ENCODE peak calls at places on chromosome 22, in six cellular contexts. B, J, W, C, R and U are unnamed samples.

GRCh38 chr22:29635734-29636357 is 32.4 kb downstream of the NF2 start:
- DNase-seq in B (peak), J (peak), W (no peak), C (peak), R (no peak), U (peak)

GRCh38 chr22:26718905-26719304 is 61.5 kb downstream of the MIAT start:
- DNase-seq in B (no peak), J (peak), W (no peak), C (peak), R (peak), U (no peak)

GRCh38 chr22:33639588-33640254 is 280.6 kb downstream of the LARGE1 start:
- DNase-seq in B (no peak), J (no peak), W (no peak), C (no peak), R (no peak), U (no peak)

GRCh38 chr22:47835726-47836125 is 1073.3 kb downstream of the TBC1D22A start:
- DNase-seq in B (no peak), J (peak), W (no peak), C (peak), R (no peak), U (no peak)

GRCh38 chr22:24091551-24092420 is 80.7 kb downstream of the CABIN1 start:
- DNase-seq in B (no peak), J (no peak), W (no peak), C (no peak), R (no peak), U (no peak)

GRCh38 chr22:22810018-22810427 is 77.6 kb upstream of the IGLL5 start:
- DNase-seq in B (peak), J (no peak), W (no peak), C (no peak), R (no peak), U (no peak)

GRCh38 chr22:47154621-47155081 is 392.2 kb downstream of the TBC1D22A start:
- DNase-seq in B (peak), J (no peak), W (no peak), C (peak), R (peak), U (peak)

GRCh38 chr22:49801391-49802060 is 26.1 kb downstream of the BRD1 start:
- DNase-seq in B (no peak), J (no peak), W (peak), C (no peak), R (no peak), U (no peak)

GRCh38 chr22:26432619-26433311 is 3.7 kb downstream of the ASPHD2 start:
- DNase-seq in B (no peak), J (no peak), W (no peak), C (no peak), R (no peak), U (no peak)

GRCh38 chr22:50697667-50698506 is 25.3 kb downstream of the SHANK3 start:
- DNase-seq in B (peak), J (no peak), W (peak), C (no peak), R (no peak), U (no peak)

GRCh38 chr22:24146791-24147353 is 34.4 kb upstream of the SUSD2 start:
- DNase-seq in B (peak), J (no peak), W (no peak), C (peak), R (peak), U (no peak)

GRCh38 chr22:50184004-50184461 is 1.7 kb upstream of the TRABD start:
- DNase-seq in B (no peak), J (peak), W (peak), C (peak), R (no peak), U (no peak)

GRCh38 chr22:47629791-47630655 is 867.6 kb downstream of the TBC1D22A start:
- DNase-seq in B (no peak), J (no peak), W (no peak), C (no peak), R (no peak), U (no peak)

GRCh38 chr22:48449466-48450187 is 1378.0 kb downstream of the BRD1 start:
- DNase-seq in B (no peak), J (no peak), W (no peak), C (no peak), R (no peak), U (no peak)

GRCh38 chr22:48710410-48710809 is 1117.3 kb downstream of the BRD1 start:
- DNase-seq in B (no peak), J (no peak), W (peak), C (no peak), R (no peak), U (no peak)

DNA sequence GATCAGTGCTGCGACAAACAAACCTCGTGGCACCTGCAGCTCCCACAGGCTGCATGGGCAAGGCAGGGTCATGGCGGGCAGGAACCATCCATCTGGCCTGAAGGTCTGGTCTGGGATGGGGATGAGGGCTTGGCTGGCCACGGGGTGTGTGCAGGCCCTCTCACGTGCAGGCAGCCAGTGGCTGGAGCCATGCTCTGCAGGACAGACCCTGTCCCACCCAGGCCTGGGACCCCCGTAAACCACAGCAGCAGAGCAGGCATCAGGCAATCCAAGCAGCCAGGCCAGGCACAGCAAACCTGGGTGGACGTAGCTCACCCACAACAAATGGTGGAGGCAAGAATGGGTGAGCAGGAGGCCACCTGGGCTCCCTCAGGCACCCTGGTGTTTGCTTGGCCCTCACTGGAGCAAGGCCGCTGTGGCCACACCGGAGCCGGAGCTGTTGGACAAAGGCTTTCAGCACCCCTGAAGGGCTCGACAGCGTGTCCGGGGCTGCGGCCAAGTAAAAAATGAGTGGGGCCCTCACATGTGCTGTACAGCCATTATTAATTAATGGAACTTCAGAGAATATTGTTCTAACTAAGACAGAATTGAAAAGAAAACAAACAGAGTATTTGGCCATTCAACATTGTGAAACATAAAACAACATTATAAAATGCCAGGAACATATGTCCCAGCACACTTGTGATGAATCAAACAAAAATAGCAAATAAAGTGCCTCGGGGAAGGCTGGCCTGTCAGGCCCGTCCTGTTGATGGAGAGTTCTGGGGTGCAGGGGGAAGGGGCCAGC is 24.0 kb upstream of the GNB1L start:
- DNase-seq in B (peak), J (no peak), W (peak), C (peak), R (no peak), U (no peak)
- TF ChIP-seq CTCF in B (no peak), J (no peak), W (no peak), C (no peak), R (no peak), U (no peak)

DNA sequence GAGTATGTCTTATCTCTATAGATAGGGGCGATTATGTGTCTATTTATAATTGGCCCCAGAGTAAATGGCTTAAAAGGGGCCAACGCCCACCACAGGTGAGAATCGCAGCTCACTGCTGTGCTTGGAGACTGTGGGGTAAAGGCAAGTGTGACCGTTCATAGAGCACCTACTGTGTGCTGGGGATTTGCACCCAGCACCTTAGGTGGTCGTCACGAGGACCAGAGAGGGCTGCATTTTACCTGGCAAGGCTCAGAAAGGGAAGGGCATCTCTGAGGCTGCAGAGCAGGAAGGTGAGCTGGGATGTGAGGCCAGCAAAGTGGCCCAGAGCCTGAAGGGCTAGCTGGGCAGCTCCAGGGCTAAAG is 13.8 kb upstream of the TCF20 start:
- DNase-seq in B (no peak), J (no peak), W (no peak), C (no peak), R (no peak), U (no peak)
- H3K4me3 ChIP-seq in B (no peak), J (no peak), W (no peak), C (no peak), R (no peak), U (no peak)

GRCh38 chr22:38284042-38284402 is 11.2 kb upstream of the TMEM184B start:
- DNase-seq in B (no peak), J (peak), W (no peak), C (peak), R (peak), U (no peak)

GRCh38 chr22:38286915-38287669 is 14.3 kb upstream of the TMEM184B start:
- DNase-seq in B (no peak), J (no peak), W (no peak), C (no peak), R (no peak), U (no peak)

GRCh38 chr22:38285015-38285414 is 12.2 kb upstream of the TMEM184B start:
- DNase-seq in B (no peak), J (no peak), W (no peak), C (no peak), R (no peak), U (no peak)

GRCh38 chr22:38282397-38282796 is 9.6 kb upstream of the TMEM184B start:
- DNase-seq in B (no peak), J (peak), W (no peak), C (peak), R (no peak), U (no peak)
- TF ChIP-seq CTCF in B (no peak), J (no peak), W (no peak), C (no peak), R (no peak), U (no peak)

GRCh38 chr22:17434856-17435255 is 65.6 kb downstream of the CECR2 start:
- DNase-seq in B (no peak), J (no peak), W (no peak), C (peak), R (no peak), U (no peak)

GRCh38 chr22:17441326-17441725 is 72.1 kb downstream of the CECR2 start:
- DNase-seq in B (no peak), J (no peak), W (no peak), C (no peak), R (no peak), U (no peak)

GRCh38 chr22:17435375-17435774 is 66.1 kb downstream of the CECR2 start:
- DNase-seq in B (no peak), J (no peak), W (no peak), C (no peak), R (no peak), U (no peak)

GRCh38 chr22:17436981-17437410 is 67.7 kb downstream of the CECR2 start:
- DNase-seq in B (no peak), J (no peak), W (no peak), C (no peak), R (no peak), U (no peak)

DNA sequence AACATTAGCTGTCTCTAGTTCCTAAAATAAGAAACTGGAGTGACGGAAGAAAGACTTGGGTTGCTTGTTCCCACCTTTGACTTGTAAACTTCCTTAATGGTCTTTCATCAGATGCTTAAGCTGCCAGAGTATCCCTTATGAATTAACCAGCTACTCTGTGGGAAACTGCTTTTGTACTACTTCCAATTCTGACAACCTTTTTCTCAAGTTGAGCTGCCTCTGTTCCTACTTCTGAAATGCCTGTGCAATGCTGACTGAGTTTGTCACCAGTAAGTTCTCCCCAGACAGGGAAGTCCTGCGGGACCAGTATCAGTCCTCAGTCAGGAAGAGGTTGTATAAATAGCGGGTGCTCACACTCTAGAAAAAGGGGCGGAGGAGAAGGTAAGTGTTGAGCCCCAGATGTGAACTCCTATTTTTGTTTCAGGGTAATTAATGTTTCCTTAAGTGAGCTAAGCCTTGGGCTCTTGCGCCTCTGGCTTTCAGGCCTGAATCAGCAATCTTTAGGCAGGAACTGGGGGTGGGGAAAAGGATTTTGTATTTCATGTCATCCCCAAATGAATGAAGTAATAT is 67.2 kb downstream of the CECR2 start:
- DNase-seq in B (no peak), J (no peak), W (no peak), C (peak), R (no peak), U (no peak)
- H3K4me3 ChIP-seq in B (no peak), J (no peak), W (no peak), C (no peak), R (no peak), U (no peak)